ENCODE peak calls at places on chromosome X, in four cellular contexts. X is HepG2, A is K562, Q is A549. H is an unnamed sample.

GRCh38 chrX:11135483-11136185 is 24.5 kb downstream of the HCCS start:
- DNase-seq in A (peak), X (no peak), Q (no peak), H (no peak)

GRCh38 chrX:7446815-7447214 is 298.9 kb upstream of the PUDP start:
- DNase-seq in Q (no peak), X (no peak), A (no peak), H (no peak)

GRCh38 chrX:9471571-9471985 is 6.7 kb downstream of the TBL1X start:
- DNase-seq in X (peak), Q (no peak), A (no peak), H (peak)

GRCh38 chrX:10597871-10598270 is 22.5 kb downstream of the MID1 start:
- DNase-seq in A (peak), Q (peak), X (peak), H (peak)

GRCh38 chrX:149487292-149487691 is 17.8 kb downstream of the IDS start:
- DNase-seq in Q (peak), X (no peak), A (no peak), H (no peak)

GRCh38 chrX:40772290-40772689 is 36.9 kb upstream of the MED14 start:
- DNase-seq in X (no peak), Q (peak), A (no peak), H (peak)

GRCh38 chrX:2568125-2568524 is 67.3 kb upstream of the DHRSX start:
- DNase-seq in X (no peak), A (no peak), Q (no peak), H (no peak)

GRCh38 chrX:77962068-77962902 is 7.2 kb downstream of the PGAM4 start:
- DNase-seq in X (no peak), A (no peak), Q (no peak), H (peak)

GRCh38 chrX:44778254-44778653 is 65.6 kb upstream of the DUSP21 start:
- DNase-seq in Q (peak), A (no peak), X (no peak), H (no peak)

GRCh38 chrX:34881671-34882070 is 60.9 kb upstream of the FAM47B start:
- DNase-seq in A (no peak), Q (no peak), X (no peak), H (no peak)

GRCh38 chrX:40388441-40388840 is 192.3 kb upstream of the ATP6AP2 start:
- DNase-seq in Q (no peak), A (no peak), X (no peak), H (no peak)

GRCh38 chrX:10833299-10834169 is 213.1 kb upstream of the MID1 start:
- DNase-seq in A (peak), Q (peak), X (peak), H (no peak)

GRCh38 chrX:24260827-24261550 is 52.9 kb downstream of the SUPT20HL2 start:
- DNase-seq in A (no peak), X (no peak), Q (no peak), H (peak)

GRCh38 chrX:48956728-48957414 is 536 bp downstream of the OTUD5 start:
- DNase-seq in A (no peak), X (no peak), Q (no peak), H (no peak)

GRCh38 chrX:53166103-53166502 is 58.9 kb downstream of the KDM5C start:
- DNase-seq in X (no peak), Q (no peak), A (no peak), H (no peak)

GRCh38 chrX:2577844-2578444 is 77.2 kb upstream of the DHRSX start:
- DNase-seq in X (no peak), A (no peak), Q (no peak), H (no peak)

GRCh38 chrX:150162141-150162540 is 201.0 kb upstream of the MAMLD1 start:
- DNase-seq in A (no peak), X (no peak), Q (peak), H (no peak)

GRCh38 chrX:18406531-18407266 is 18.7 kb upstream of the CDKL5 start:
- DNase-seq in X (no peak), A (no peak), Q (no peak), H (peak)

GRCh38 chrX:9997524-9997923 is 30.4 kb downstream of the CLDN34 start:
- DNase-seq in Q (no peak), X (no peak), A (no peak), H (no peak)

GRCh38 chrX:100316987-100317386 is 93.1 kb downstream of the PCDH19 start:
- DNase-seq in A (no peak), Q (no peak), X (no peak), H (no peak)

GRCh38 chrX:116862340-116862739 is 399.6 kb upstream of the CT83 start:
- DNase-seq in Q (no peak), X (no peak), A (no peak), H (no peak)

GRCh38 chrX:40439625-40440532 is 140.9 kb upstream of the ATP6AP2 start:
- DNase-seq in X (no peak), Q (no peak), A (no peak), H (no peak)

GRCh38 chrX:1430451-1430850 is 22.3 kb downstream of the ASMTL start:
- DNase-seq in A (no peak), X (no peak), Q (no peak), H (no peak)

GRCh38 chrX:12949927-12950656 is 24.8 kb upstream of the TMSB4X start:
- DNase-seq in X (no peak), A (peak), Q (no peak), H (peak)

GRCh38 chrX:55056820-55057690 is 17.8 kb upstream of the PAGE2B start:
- DNase-seq in Q (no peak), A (no peak), X (no peak), H (peak)

GRCh38 chrX:115553171-115553570 is 7.8 kb upstream of the PLS3 start:
- DNase-seq in X (no peak), Q (no peak), A (no peak), H (no peak)

GRCh38 chrX:129686422-129686948 is 31.7 kb upstream of the APLN start:
- DNase-seq in Q (no peak), A (no peak), X (no peak), H (peak)

GRCh38 chrX:13489451-13489850 is 80.0 kb upstream of the EGFL6 start:
- DNase-seq in X (no peak), A (no peak), Q (peak), H (peak)

GRCh38 chrX:16804923-16805464 is 18.7 kb downstream of the TXLNG start:
- DNase-seq in X (no peak), Q (no peak), A (no peak), H (no peak)

GRCh38 chrX:16807548-16807947 is 21.3 kb downstream of the TXLNG start:
- DNase-seq in Q (peak), A (no peak), X (no peak), H (peak)

GRCh38 chrX:16807976-16808542 is 21.8 kb downstream of the TXLNG start:
- DNase-seq in Q (peak), X (peak), A (peak), H (peak)
- TF ChIP-seq MAZ in Q (no peak), X (no peak), A (no peak), H (no peak)

GRCh38 chrX:108511721-108512120 is 72.1 kb downstream of the COL4A5 start:
- DNase-seq in Q (no peak), X (no peak), A (no peak), H (peak)

GRCh38 chrX:108516184-108516583 is 76.5 kb downstream of the COL4A5 start:
- DNase-seq in X (peak), A (no peak), Q (peak), H (peak)
- TF ChIP-seq MAZ in X (no peak), A (no peak), Q (no peak), H (no peak)

GRCh38 chrX:46247456-46247855 is 297.8 kb downstream of the ZNF674 start:
- DNase-seq in A (no peak), Q (no peak), X (no peak), H (no peak)
- TF ChIP-seq MAZ in A (no peak), Q (no peak), X (no peak), H (no peak)

GRCh38 chrX:38970845-38971244 is 169.6 kb downstream of the MID1IP1 start:
- DNase-seq in Q (no peak), A (no peak), X (no peak), H (no peak)
- TF ChIP-seq MAZ in Q (no peak), A (no peak), X (no peak), H (no peak)

GRCh38 chrX:154006965-154007364 is 12.7 kb downstream of the IRAK1 start:
- DNase-seq in Q (no peak), A (no peak), X (no peak), H (no peak)

GRCh38 chrX:154000051-154000450 is 19.7 kb downstream of the IRAK1 start:
- DNase-seq in Q (no peak), A (no peak), X (no peak), H (no peak)

GRCh38 chrX:154004315-154004714 is 15.4 kb downstream of the IRAK1 start:
- DNase-seq in X (no peak), Q (no peak), A (no peak), H (no peak)

GRCh38 chrX:153999359-154000037 is 20.2 kb downstream of the IRAK1 start:
- DNase-seq in Q (no peak), A (no peak), X (no peak), H (no peak)

GRCh38 chrX:154002215-154002719 is 17.4 kb downstream of the IRAK1 start:
- DNase-seq in Q (peak), X (no peak), A (peak), H (peak)
- TF ChIP-seq MAZ in Q (no peak), X (no peak), A (peak), H (no peak)

DNA sequence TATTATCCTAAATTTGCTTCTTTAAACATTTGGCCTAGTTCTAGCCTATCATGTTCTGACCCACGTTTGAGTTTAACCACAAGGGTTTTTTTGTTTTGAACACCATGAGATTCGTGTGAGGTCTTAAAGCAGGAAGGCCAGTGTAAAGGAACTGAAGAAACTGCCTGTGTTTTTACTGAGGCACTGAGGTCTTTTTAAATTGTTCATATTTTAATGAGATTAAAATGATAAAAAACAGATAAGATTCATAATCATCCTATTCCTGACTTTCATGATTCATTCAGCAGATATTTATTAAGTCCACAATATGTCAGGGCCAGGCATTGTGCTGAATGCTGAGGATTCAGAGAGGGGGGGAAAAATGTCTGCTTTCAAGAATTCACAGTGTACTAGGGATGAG is 3.2 kb downstream of the RPS6KA3 start:
- DNase-seq in Q (peak), A (no peak), X (no peak), H (peak)
- TF ChIP-seq MAZ in Q (no peak), A (no peak), X (no peak), H (no peak)

DNA sequence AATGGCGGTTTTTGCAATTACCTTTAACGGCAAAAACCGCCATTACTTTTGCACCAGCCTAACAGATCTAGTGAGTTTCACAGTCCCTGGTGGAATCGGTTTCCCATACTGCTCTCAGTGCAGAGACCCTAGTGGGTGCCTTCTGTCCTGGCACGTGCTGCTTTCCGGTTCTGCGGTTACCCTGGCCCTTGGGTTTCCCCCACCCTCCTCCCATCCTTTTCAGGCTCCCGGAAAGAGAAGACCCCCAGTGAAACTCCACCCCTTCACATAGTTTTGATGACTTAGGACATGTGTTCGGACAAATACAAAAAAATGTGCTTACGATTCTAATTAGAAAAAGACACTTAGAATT is 36.9 kb downstream of the NLGN3 start:
- DNase-seq in Q (no peak), X (no peak), A (peak), H (no peak)
- TF ChIP-seq MAZ in Q (no peak), X (no peak), A (no peak), H (no peak)

GRCh38 chrX:110282922-110283321 is 35.0 kb downstream of the AMMECR1 start:
- DNase-seq in A (no peak), Q (no peak), X (no peak), H (no peak)

GRCh38 chrX:110287605-110288004 is 30.3 kb downstream of the AMMECR1 start:
- DNase-seq in X (no peak), A (no peak), Q (no peak), H (peak)

GRCh38 chrX:110281377-110281776 is 36.5 kb downstream of the AMMECR1 start:
- DNase-seq in A (no peak), Q (no peak), X (no peak), H (no peak)

GRCh38 chrX:110284159-110284558 is 33.7 kb downstream of the AMMECR1 start:
- DNase-seq in Q (peak), A (no peak), X (no peak), H (peak)

GRCh38 chrX:110286126-110286525 is 31.8 kb downstream of the AMMECR1 start:
- DNase-seq in A (no peak), Q (peak), X (no peak), H (peak)
- TF ChIP-seq MAZ in A (no peak), Q (no peak), X (no peak), H (no peak)

GRCh38 chrX:75155830-75156525 is at the start of gene ABCB7:
- DNase-seq in X (peak), Q (peak), A (peak), H (peak)

GRCh38 chrX:75154871-75155270 is 1.2 kb downstream of the ABCB7 start:
- DNase-seq in Q (no peak), X (no peak), A (no peak), H (no peak)

GRCh38 chrX:75158054-75158453 is 2.0 kb upstream of the ABCB7 start:
- DNase-seq in Q (no peak), A (no peak), X (no peak), H (no peak)

GRCh38 chrX:75155454-75155829 is 641 bp downstream of the ABCB7 start:
- DNase-seq in X (no peak), Q (peak), A (peak), H (peak)

DNA sequence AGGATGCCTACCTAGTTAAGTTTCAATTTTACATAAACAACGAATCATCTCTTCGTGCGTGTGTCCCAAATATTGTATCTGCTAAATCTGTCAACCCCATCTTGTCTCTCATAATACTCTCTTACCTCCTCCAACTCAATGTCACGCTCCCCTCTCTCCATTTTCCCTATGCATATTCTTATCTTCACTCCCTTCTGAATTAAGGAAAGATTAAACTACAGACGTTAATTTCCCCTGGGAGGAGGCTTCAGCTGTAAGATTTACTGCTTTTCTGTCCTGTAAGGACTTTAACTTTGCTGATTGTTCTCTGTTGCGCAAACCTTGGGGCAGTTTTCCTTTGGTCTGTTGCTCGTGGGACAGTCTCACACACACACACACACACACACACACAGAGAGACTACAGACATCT is 458 bp upstream of the ABCB7 start:
- DNase-seq in Q (peak), A (peak), X (no peak), H (peak)
- TF ChIP-seq MAZ in Q (no peak), A (no peak), X (no peak), H (no peak)

H was measured in IMR-90.